ENCODE peak calls at places on chromosomes 7 and 10, in nine cellular contexts. H is A549, P is heart right ventricle, L is adrenal gland, Q is GM12878, A is GM06990, W is IMR-90, J is sigmoid colon, Z is kidney. E is an unnamed sample.

GRCh38 chr7:84949067-84949466 is 237.8 kb downstream of the SEMA3D start:
- DNase-seq in H (no peak), P (no peak), L (no peak), Q (no peak), A (no peak), W (peak), J (no peak), Z (no peak), E (no peak)

GRCh38 chr7:29243777-29244655 is 49.4 kb downstream of the CHN2 start:
- DNase-seq in H (no peak), P (no peak), L (no peak), Q (peak), A (peak), W (no peak), J (no peak), Z (no peak), E (peak)

GRCh38 chr10:75187961-75188426 is 22.6 kb upstream of the VDAC2 start:
- DNase-seq in H (peak), P (no peak), L (peak), Q (peak), A (peak), W (peak), J (no peak), Z (no peak), E (peak)

GRCh38 chr7:2666588-2667250 is 21.3 kb upstream of the AMZ1 start:
- DNase-seq in H (no peak), P (no peak), L (no peak), Q (no peak), A (no peak), W (no peak), J (no peak), Z (no peak), E (no peak)

GRCh38 chr7:74019149-74019548 is 8.8 kb upstream of the ELN start:
- DNase-seq in H (no peak), P (no peak), L (no peak), Q (no peak), A (no peak), W (no peak), J (no peak), Z (no peak), E (no peak)

GRCh38 chr7:80392229-80393169 is 119.4 kb downstream of the GNAT3 start:
- DNase-seq in H (peak), P (no peak), L (no peak), Q (no peak), A (no peak), W (peak), J (no peak), Z (no peak), E (no peak)

GRCh38 chr7:73308074-73308664 is 457 bp downstream of the NSUN5 start:
- DNase-seq in H (no peak), P (no peak), L (no peak), Q (no peak), A (no peak), W (no peak), J (peak), Z (peak), E (peak)

GRCh38 chr10:13672505-13672904 is 85.7 kb downstream of the PRPF18 start:
- DNase-seq in H (no peak), P (no peak), L (no peak), Q (no peak), A (no peak), W (no peak), J (peak), Z (no peak), E (no peak)

GRCh38 chr7:135775230-135775629 is 26.6 kb upstream of the FAM180A start:
- DNase-seq in H (no peak), P (no peak), L (no peak), Q (no peak), A (no peak), W (no peak), J (no peak), Z (no peak), E (no peak)

GRCh38 chr10:102493771-102494170 is 8.7 kb downstream of the ACTR1A start:
- DNase-seq in H (no peak), P (no peak), L (no peak), Q (no peak), A (no peak), W (no peak), J (no peak), Z (no peak), E (no peak)

GRCh38 chr10:84341983-84342382 is 13.6 kb downstream of the CCSER2 start:
- DNase-seq in H (no peak), P (no peak), L (no peak), Q (no peak), A (no peak), W (no peak), J (no peak), Z (no peak), E (no peak)

GRCh38 chr7:87886875-87887274 is 10.6 kb downstream of the DBF4 start:
- DNase-seq in H (no peak), P (no peak), L (no peak), Q (no peak), A (no peak), W (peak), J (no peak), Z (no peak), E (peak)

GRCh38 chr10:78757542-78757941 is 311.2 kb upstream of the ZMIZ1 start:
- DNase-seq in H (no peak), P (no peak), L (no peak), Q (no peak), A (no peak), W (peak), J (no peak), Z (peak), E (no peak)

GRCh38 chr7:131327626-131328386 is at the start of gene MKLN1:
- DNase-seq in H (peak), P (peak), L (peak), Q (peak), A (peak), W (peak), J (peak), Z (peak), E (peak)

GRCh38 chr7:42338231-42339222 is 101.5 kb upstream of the GLI3 start:
- DNase-seq in H (no peak), P (no peak), L (no peak), Q (no peak), A (no peak), W (peak), J (no peak), Z (no peak), E (no peak)

GRCh38 chr10:20492447-20492846 is 404.7 kb downstream of the NEBL start:
- DNase-seq in H (peak), P (no peak), L (no peak), Q (no peak), A (no peak), W (no peak), J (no peak), Z (no peak), E (no peak)

GRCh38 chr7:6268909-6269306 is 3.5 kb downstream of the CYTH3 start:
- DNase-seq in H (no peak), P (no peak), L (no peak), Q (no peak), A (no peak), W (no peak), J (no peak), Z (no peak), E (no peak)

GRCh38 chr7:142445019-142445686 is 187.3 kb upstream of the PRSS58 start:
- DNase-seq in H (no peak), P (no peak), L (no peak), Q (no peak), A (no peak), W (no peak), J (no peak), Z (no peak), E (no peak)

GRCh38 chr10:43233601-43234430 is 33.0 kb downstream of the RASGEF1A start:
- DNase-seq in H (no peak), P (no peak), L (peak), Q (no peak), A (no peak), W (no peak), J (peak), Z (peak), E (no peak)

GRCh38 chr10:5168897-5169296 is 16.1 kb downstream of the AKR1C8 start:
- DNase-seq in H (no peak), P (no peak), L (no peak), Q (no peak), A (no peak), W (no peak), J (no peak), Z (no peak), E (no peak)

GRCh38 chr10:57754803-57755202 is 512.9 kb downstream of the IPMK start:
- DNase-seq in H (no peak), P (no peak), L (no peak), Q (no peak), A (no peak), W (no peak), J (no peak), Z (no peak), E (no peak)

GRCh38 chr7:104328308-104328969 is at the start of gene LHFPL3:
- DNase-seq in H (no peak), P (no peak), L (no peak), Q (no peak), A (peak), W (no peak), J (no peak), Z (peak), E (no peak)

GRCh38 chr10:72063703-72064391 is 24.5 kb downstream of the SPOCK2 start:
- DNase-seq in H (no peak), P (no peak), L (no peak), Q (no peak), A (no peak), W (no peak), J (no peak), Z (peak), E (no peak)

GRCh38 chr10:1715821-1716220 is 21.5 kb downstream of the ADARB2 start:
- DNase-seq in H (peak), P (no peak), L (no peak), Q (peak), A (peak), W (no peak), J (no peak), Z (no peak), E (peak)
- TF ChIP-seq CTCF in H (peak), P (no peak), L (no peak), Q (peak), A (peak), W (no peak), J (no peak), Z (peak), E (peak)

DNA sequence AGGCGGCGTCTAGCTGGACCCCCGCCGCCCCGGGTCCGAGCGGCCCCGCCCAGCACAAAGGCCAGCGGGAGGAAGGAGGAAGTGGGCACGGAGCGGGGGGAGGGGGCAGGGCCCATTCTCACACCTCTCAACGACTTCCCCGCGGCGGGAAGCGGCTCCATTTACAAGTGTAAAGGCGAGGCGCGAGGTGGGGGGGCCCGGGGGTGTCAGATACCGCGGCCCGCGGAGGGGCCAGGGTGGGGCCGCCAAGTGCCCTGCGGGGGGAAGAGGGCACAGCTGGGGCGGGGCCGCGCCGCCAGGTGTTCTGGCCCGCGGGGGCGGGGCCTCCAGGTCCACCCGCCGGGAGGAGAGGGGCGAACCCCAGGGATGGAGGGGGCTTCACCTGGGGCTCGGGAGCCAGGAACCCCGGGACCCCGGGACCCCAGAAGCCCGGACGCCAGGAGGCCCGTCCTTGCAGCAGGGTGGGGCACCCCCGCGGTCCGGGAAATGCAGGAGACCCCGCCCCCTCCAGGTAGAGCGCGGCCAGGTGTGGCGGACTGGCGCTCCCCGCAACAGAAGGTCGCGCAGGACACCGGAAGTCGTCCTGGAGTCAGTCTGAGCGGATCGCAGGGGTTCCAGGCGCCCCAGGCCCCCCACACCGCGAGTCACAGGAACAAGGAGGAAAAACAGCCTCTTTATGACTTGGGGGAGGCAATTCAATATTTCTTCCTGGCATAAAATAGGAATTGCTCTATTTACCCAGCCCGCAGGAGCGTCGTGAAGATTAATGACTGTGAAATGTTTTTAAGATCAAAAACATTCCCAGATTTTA is 8.3 kb downstream of the CTBP2 start:
- DNase-seq in H (no peak), P (peak), L (no peak), Q (no peak), A (no peak), W (no peak), J (no peak), Z (peak), E (no peak)
- H3K4me3 ChIP-seq in H (no peak), P (no peak), L (no peak), Q (no peak), A (no peak), W (no peak), J (no peak), Z (peak), E (no peak)

GRCh38 chr10:94198324-94198723 is 164.4 kb downstream of the NOC3L start:
- DNase-seq in H (no peak), P (no peak), L (no peak), Q (no peak), A (no peak), W (no peak), J (no peak), Z (no peak), E (no peak)
- TF ChIP-seq CTCF in H (no peak), P (no peak), L (no peak), Q (no peak), A (no peak), W (no peak), J (no peak), Z (no peak), E (no peak)

GRCh38 chr10:80133221-80133620 is 691 bp downstream of the PLAC9 start:
- DNase-seq in H (no peak), P (peak), L (no peak), Q (no peak), A (no peak), W (no peak), J (peak), Z (no peak), E (no peak)
- H3K4me3 ChIP-seq in H (peak), P (peak), L (no peak), Q (no peak), A (no peak), W (peak), J (peak), Z (no peak), E (no peak)

GRCh38 chr7:82017334-82017943 is 247.6 kb upstream of the HGF start:
- DNase-seq in H (peak), P (no peak), L (no peak), Q (no peak), A (no peak), W (peak), J (no peak), Z (no peak), E (peak)
- TF ChIP-seq CTCF in H (peak), P (peak), L (peak), Q (peak), A (peak), W (peak), J (peak), Z (peak), E (peak)

GRCh38 chr7:39465055-39465929 is 100.9 kb upstream of the YAE1 start:
- DNase-seq in H (peak), P (no peak), L (peak), Q (peak), A (peak), W (peak), J (no peak), Z (no peak), E (peak)
- H3K4me3 ChIP-seq in H (peak), P (no peak), L (no peak), Q (no peak), A (no peak), W (no peak), J (peak), Z (peak), E (no peak)

GRCh38 chr10:110499796-110500514 is 2.2 kb downstream of the DUSP5 start:
- DNase-seq in H (no peak), P (no peak), L (no peak), Q (no peak), A (no peak), W (peak), J (no peak), Z (peak), E (no peak)
- TF ChIP-seq CTCF in H (no peak), P (no peak), L (no peak), Q (no peak), A (no peak), W (no peak), J (no peak), Z (no peak), E (no peak)

GRCh38 chr7:82442492-82443043 is 1.0 kb downstream of the CACNA2D1 start:
- DNase-seq in H (peak), P (no peak), L (no peak), Q (no peak), A (peak), W (peak), J (peak), Z (peak), E (no peak)
- H3K4me3 ChIP-seq in H (peak), P (peak), L (peak), Q (no peak), A (no peak), W (peak), J (peak), Z (peak), E (peak)

GRCh38 chr7:123581162-123581459 is 20.5 kb upstream of the ASB15 start:
- DNase-seq in H (no peak), P (no peak), L (no peak), Q (no peak), A (no peak), W (no peak), J (no peak), Z (no peak), E (no peak)
- TF ChIP-seq CTCF in H (peak), P (no peak), L (no peak), Q (no peak), A (no peak), W (no peak), J (no peak), Z (no peak), E (no peak)

GRCh38 chr7:101819183-101819582 is 1.8 kb downstream of the CUX1 start:
- DNase-seq in H (no peak), P (no peak), L (no peak), Q (no peak), A (no peak), W (no peak), J (peak), Z (no peak), E (no peak)
- H3K4me3 ChIP-seq in H (no peak), P (no peak), L (no peak), Q (peak), A (no peak), W (no peak), J (no peak), Z (no peak), E (no peak)

E was measured in GM12865.